ENCODE peak calls at places on chromosomes 3 and 15, in four cellular contexts. B is stromal cell of bone marrow; W is CD8-positive, alpha-beta memory T cell; C is uterus. M is an unnamed sample.

GRCh38 chr3:133277813-133278212 is 122.0 kb upstream of the BFSP2 start:
- DNase-seq in W (no peak), C (no peak), B (peak; percentile 25), M (no peak)

GRCh38 chr3:159947220-159947619 is 41.4 kb upstream of the IL12A start:
- DNase-seq in C (no peak), W (no peak), B (peak; percentile 83), M (peak; percentile 92)

GRCh38 chr15:92822216-92823144 is 77.6 kb upstream of the CHD2 start:
- DNase-seq in C (peak; percentile 7), B (no peak), W (no peak), M (no peak)

GRCh38 chr3:99639579-99639978 is 1.2 kb downstream of the COL8A1 start:
- DNase-seq in C (no peak), B (no peak), W (no peak), M (no peak)

GRCh38 chr15:40785814-40786213 is 16.0 kb downstream of the C15orf62 start:
- DNase-seq in B (no peak), W (no peak), C (no peak), M (no peak)

GRCh38 chr3:27360113-27361078 is 8.8 kb downstream of the NEK10 start:
- DNase-seq in W (no peak), C (no peak), B (no peak), M (no peak)

GRCh38 chr3:188916934-188917391 is 254.8 kb upstream of the TPRG1 start:
- DNase-seq in W (no peak), B (no peak), C (no peak), M (no peak)

GRCh38 chr15:69526086-69526485 is 73.5 kb downstream of the RPLP1 start:
- DNase-seq in C (no peak), B (no peak), W (no peak), M (no peak)

GRCh38 chr3:120622870-120623718 is 27.0 kb downstream of the NDUFB4 start:
- DNase-seq in W (no peak), C (no peak), B (no peak), M (peak; percentile 48)

GRCh38 chr15:69462030-69462492 is 9.4 kb downstream of the RPLP1 start:
- DNase-seq in C (peak; percentile 47), B (no peak), W (no peak), M (no peak)

GRCh38 chr15:92820233-92821021 is 79.7 kb upstream of the CHD2 start:
- DNase-seq in B (peak; percentile 86), C (peak; percentile 90), W (peak; percentile 75), M (no peak)

GRCh38 chr3:121481116-121481895 is 64.5 kb downstream of the POLQ start:
- DNase-seq in B (no peak), C (no peak), W (no peak), M (no peak)

GRCh38 chr3:171384101-171384891 is 75.9 kb downstream of the TNIK start:
- DNase-seq in W (no peak), B (no peak), C (no peak), M (no peak)

GRCh38 chr3:195806211-195806915 is 5.4 kb downstream of the MUC4 start:
- DNase-seq in W (no peak), C (no peak), B (no peak), M (no peak)

GRCh38 chr15:74209560-74209958 is 7.0 kb upstream of the STRA6 start:
- DNase-seq in B (no peak), W (no peak), C (no peak), M (no peak)

GRCh38 chr3:28853830-28854229 is 427.0 kb upstream of the RBMS3 start:
- DNase-seq in C (no peak), W (no peak), B (no peak), M (no peak)

GRCh38 chr15:90598053-90598577 is 68.4 kb downstream of the CRTC3 start:
- DNase-seq in C (peak; percentile 70), B (no peak), W (no peak), M (no peak)

GRCh38 chr3:128052831-128053419 is 688 bp downstream of the SEC61A1 start:
- DNase-seq in C (no peak), B (no peak), W (no peak), M (no peak)

GRCh38 chr3:114147281-114147680 is 31.6 kb downstream of the DRD3 start:
- DNase-seq in B (no peak), C (no peak), W (no peak), M (no peak)

GRCh38 chr3:143331336-143331735 is 211.8 kb downstream of the CHST2 start:
- DNase-seq in C (no peak), B (no peak), W (no peak), M (no peak)

GRCh38 chr15:101307048-101307896 is 12.2 kb upstream of the SNRPA1 start:
- DNase-seq in W (no peak), B (no peak), C (no peak), M (no peak)

GRCh38 chr3:62936626-62937254 is 61.5 kb upstream of the CADPS start:
- DNase-seq in W (no peak), C (no peak), B (no peak), M (no peak)

GRCh38 chr3:165815682-165816081 is 21.5 kb downstream of the BCHE start:
- DNase-seq in C (no peak), W (no peak), B (no peak), M (no peak)

GRCh38 chr15:90644946-90645725 is 72.0 kb upstream of the BLM start:
- DNase-seq in W (no peak), C (no peak), B (no peak), M (no peak)

GRCh38 chr15:88918738-88919137 is 5.6 kb upstream of the MFGE8 start:
- DNase-seq in W (no peak), C (peak; percentile 78), B (peak; percentile 98), M (peak; percentile 99)

GRCh38 chr3:125068265-125068664 is 12.5 kb upstream of the HEG1 start:
- DNase-seq in C (no peak), B (no peak), W (no peak), M (no peak)

GRCh38 chr3:184129012-184129411 is 6.1 kb upstream of the EIF2B5 start:
- DNase-seq in B (peak; percentile 20), W (no peak), C (no peak), M (no peak)

GRCh38 chr3:53180305-53181023 is 19.5 kb downstream of the PRKCD start:
- DNase-seq in B (no peak), W (no peak), C (no peak), M (no peak)

GRCh38 chr15:66172339-66172980 is 81.1 kb downstream of the MEGF11 start:
- DNase-seq in B (no peak), W (no peak), C (no peak), M (no peak)

GRCh38 chr3:197511130-197511529 is 44.6 kb downstream of the BDH1 start:
- DNase-seq in C (no peak), W (no peak), B (peak; percentile 33), M (no peak)

GRCh38 chr3:157533298-157533870 is 30.2 kb upstream of the VEPH1 start:
- DNase-seq in C (no peak), B (peak; percentile 67), W (no peak), M (peak; percentile 76)

GRCh38 chr3:42556089-42556632 is 25.6 kb downstream of the SEC22C start:
- DNase-seq in B (no peak), W (peak; percentile 9), C (no peak), M (no peak)

GRCh38 chr3:128307029-128307633 is 153.8 kb downstream of the EEFSEC start:
- DNase-seq in W (no peak), B (no peak), C (no peak), M (no peak)

GRCh38 chr3:171122212-171122611 is 95.7 kb upstream of the SLC2A2 start:
- DNase-seq in B (no peak), W (no peak), C (no peak), M (no peak)

GRCh38 chr15:72616491-72617210 is 37.8 kb upstream of the GOLGA6B start:
- DNase-seq in W (no peak), B (no peak), C (no peak), M (no peak)

GRCh38 chr15:73265536-73266153 is 103.1 kb downstream of the HCN4 start:
- DNase-seq in B (no peak), C (peak; percentile 32), W (peak; percentile 22), M (no peak)

GRCh38 chr3:123377173-123377740 is 71.6 kb downstream of the ADCY5 start:
- DNase-seq in W (no peak), C (no peak), B (no peak), M (no peak)

GRCh38 chr3:51955893-51956770 is 951 bp downstream of the GPR62 start:
- DNase-seq in W (no peak), B (no peak), C (peak; percentile 53), M (no peak)

GRCh38 chr3:118196183-118196582 is 838.5 kb downstream of the IGSF11 start:
- DNase-seq in C (no peak), B (no peak), W (no peak), M (no peak)

M was measured in AG09309.